ENCODE peak calls at places on chromosomes 4 and X, in six cellular contexts. B is pancreas; T is left ventricle myocardium inferior; C is CD8-positive, alpha-beta memory T cell; H is aorta; F is H9. M is an unnamed sample. For H3K4me1, the result is how much of the 10 kb centered on the place peaks cover.

GRCh38 chr4:825969-826330 is at the start of gene CPLX1:
- DNase-seq in B (peak), T (no peak), C (no peak), H (no peak), F (no peak), M (peak)

GRCh38 chr4:88341227-88342192 is 37.1 kb upstream of the HERC6 start:
- DNase-seq in B (no peak), T (no peak), C (no peak), H (no peak), F (no peak), M (no peak)

GRCh38 chr4:87856816-87857215 is 24.0 kb downstream of the MEPE start:
- DNase-seq in B (no peak), T (no peak), C (no peak), H (no peak), F (no peak), M (no peak)

GRCh38 chrX:55342533-55343501 is 78.1 kb upstream of the PAGE3 start:
- DNase-seq in B (no peak), T (no peak), C (no peak), H (no peak), F (peak), M (peak)

GRCh38 chrX:150767045-150767395 is 73.8 kb downstream of the MTMR1 start:
- DNase-seq in B (peak), T (peak), C (no peak), H (no peak), F (no peak), M (peak)

GRCh38 chr4:52507774-52508173 is 151.3 kb downstream of the USP46 start:
- DNase-seq in B (no peak), T (peak), C (no peak), H (no peak), F (no peak), M (no peak)

GRCh38 chrX:46913710-46914109 is 1.5 kb downstream of the JADE3 start:
- DNase-seq in B (no peak), T (no peak), C (no peak), H (no peak), F (no peak), M (peak)

GRCh38 chrX:68018248-68019203 is 414.8 kb downstream of the OPHN1 start:
- DNase-seq in B (no peak), T (no peak), C (no peak), H (no peak), F (peak), M (no peak)

GRCh38 chrX:121871122-121871521 is 823.7 kb downstream of the GLUD2 start:
- DNase-seq in B (no peak), T (no peak), C (no peak), H (no peak), F (no peak), M (no peak)

GRCh38 chrX:38473715-38474114 is 87.6 kb upstream of the TSPAN7 start:
- DNase-seq in B (no peak), T (no peak), C (no peak), H (no peak), F (no peak), M (no peak)

GRCh38 chrX:96884027-96884426 is 319 bp downstream of the RPA4 start:
- DNase-seq in B (no peak), T (no peak), C (no peak), H (no peak), F (no peak), M (no peak)

GRCh38 chrX:150438165-150438564 is 75.0 kb downstream of the MAMLD1 start:
- DNase-seq in B (no peak), T (no peak), C (no peak), H (no peak), F (no peak), M (no peak)

GRCh38 chrX:9829308-9830267 is 43.4 kb downstream of the SHROOM2 start:
- DNase-seq in B (no peak), T (no peak), C (no peak), H (no peak), F (no peak), M (no peak)

GRCh38 chr4:189940178-189941004 is at the start of gene FRG1:
- DNase-seq in B (peak), T (peak), C (peak), H (peak), F (peak), M (peak)

GRCh38 chr4:105191621-105192210 is 45.0 kb downstream of the TET2 start:
- DNase-seq in B (no peak), T (no peak), C (no peak), H (no peak), F (no peak), M (no peak)

GRCh38 chr4:140037353-140038030 is 116.5 kb downstream of the MAML3 start:
- DNase-seq in B (no peak), T (no peak), C (no peak), H (no peak), F (no peak), M (no peak)

GRCh38 chrX:53678667-53679066 is 7.9 kb downstream of the HUWE1 start:
- DNase-seq in B (no peak), T (no peak), C (no peak), H (no peak), F (no peak), M (no peak)

GRCh38 chrX:43481601-43482000 is 174.5 kb upstream of the MAOA start:
- DNase-seq in B (no peak), T (no peak), C (no peak), H (no peak), F (no peak), M (no peak)

GRCh38 chr4:26218677-26219181 is 102.1 kb upstream of the RBPJ start:
- DNase-seq in B (no peak), T (no peak), C (no peak), H (no peak), F (no peak), M (no peak)

GRCh38 chr4:22962186-22962786 is 269.5 kb downstream of the GBA3 start:
- DNase-seq in B (no peak), T (no peak), C (no peak), H (no peak), F (no peak), M (peak)

GRCh38 chrX:9638871-9639270 is 126.8 kb downstream of the GPR143 start:
- DNase-seq in B (no peak), T (no peak), C (no peak), H (no peak), F (no peak), M (no peak)

GRCh38 chr4:52748432-52748831 is 2.8 kb downstream of the ERVMER34-1 start:
- DNase-seq in B (no peak), T (no peak), C (no peak), H (no peak), F (no peak), M (no peak)

GRCh38 chr4:185796176-185796575 is 15.8 kb downstream of the SORBS2 start:
- DNase-seq in B (no peak), T (no peak), C (no peak), H (no peak), F (no peak), M (no peak)

GRCh38 chr4:185800266-185800945 is 11.6 kb downstream of the SORBS2 start:
- DNase-seq in B (no peak), T (no peak), C (no peak), H (no peak), F (no peak), M (no peak)

GRCh38 chr4:185799442-185799841 is 12.6 kb downstream of the SORBS2 start:
- DNase-seq in B (no peak), T (no peak), C (no peak), H (no peak), F (no peak), M (no peak)

GRCh38 chr4:185797018-185797417 is 15.0 kb downstream of the SORBS2 start:
- DNase-seq in B (no peak), T (no peak), C (no peak), H (no peak), F (no peak), M (no peak)

DNA sequence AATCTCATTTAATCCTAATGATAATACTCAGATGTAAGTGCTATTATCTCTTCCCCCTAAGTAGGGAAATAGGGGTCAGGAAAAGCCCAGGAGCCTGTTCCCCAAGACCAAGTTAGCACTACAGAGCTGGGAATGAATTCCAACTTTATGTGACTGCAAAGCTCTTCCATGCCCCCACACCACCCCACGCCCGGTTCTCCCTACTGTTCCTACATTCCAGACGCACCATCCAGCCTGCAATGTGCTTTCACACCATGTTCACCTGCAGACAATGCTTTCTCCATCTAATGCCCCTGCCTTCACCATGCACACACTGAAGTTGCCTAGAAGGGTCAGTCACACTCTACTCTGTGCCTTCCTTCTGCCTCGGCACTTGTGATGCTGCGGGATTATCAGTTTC is 14.4 kb downstream of the SORBS2 start:
- DNase-seq in B (no peak), T (no peak), C (no peak), H (no peak), F (no peak), M (no peak)
- H3K27ac ChIP-seq in B (no peak), T (peak), C (no peak), H (no peak), F (no peak), M (no peak)

GRCh38 chr4:2834001-2834921 is 9.4 kb upstream of the ADD1 start:
- DNase-seq in B (no peak), T (peak), C (no peak), H (peak), F (no peak), M (no peak)

GRCh38 chr4:2831611-2832308 is 11.9 kb upstream of the ADD1 start:
- DNase-seq in B (peak), T (peak), C (no peak), H (no peak), F (no peak), M (no peak)

GRCh38 chr4:2832309-2832980 is 11.2 kb upstream of the ADD1 start:
- DNase-seq in B (no peak), T (peak), C (no peak), H (no peak), F (no peak), M (no peak)

GRCh38 chr4:2832981-2833670 is 10.5 kb upstream of the ADD1 start:
- DNase-seq in B (no peak), T (peak), C (no peak), H (peak), F (no peak), M (no peak)

GRCh38 chr4:2833671-2834000 is 10.0 kb upstream of the ADD1 start:
- DNase-seq in B (no peak), T (peak), C (no peak), H (peak), F (peak), M (no peak)
- H3K4me1 ChIP-seq in B (under half), T (under half), C (under half), H (under half), F (under half), M (under half)

DNA sequence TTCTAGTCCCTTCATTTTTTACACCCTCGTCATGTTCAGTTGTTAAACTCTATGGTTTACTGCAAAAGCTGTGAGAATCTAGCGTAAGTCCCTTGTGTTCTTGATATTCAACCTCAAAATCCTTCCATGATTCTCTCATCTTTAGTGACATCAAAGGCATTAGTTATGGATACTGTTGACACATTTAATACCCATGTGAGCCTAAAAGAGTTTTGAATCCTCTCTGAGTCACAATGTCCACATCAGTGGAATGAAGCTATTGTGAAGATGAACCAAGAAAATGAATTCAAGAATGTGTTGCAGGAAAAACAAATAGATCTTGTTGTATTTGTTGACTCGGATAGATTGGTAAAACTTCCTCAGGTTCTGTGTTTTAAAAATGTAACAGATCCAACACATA is 394.7 kb upstream of the ATOH1 start:
- DNase-seq in B (no peak), T (no peak), C (no peak), H (no peak), F (no peak), M (no peak)
- H3K27ac ChIP-seq in B (no peak), T (no peak), C (no peak), H (no peak), F (no peak), M (no peak)

GRCh38 chr4:41157009-41157408 is 57.3 kb downstream of the APBB2 start:
- DNase-seq in B (peak), T (no peak), C (no peak), H (no peak), F (no peak), M (no peak)
- H3K4me1 ChIP-seq in B (under half), T (half or more), C (under half), H (under half), F (under half), M (under half)

DNA sequence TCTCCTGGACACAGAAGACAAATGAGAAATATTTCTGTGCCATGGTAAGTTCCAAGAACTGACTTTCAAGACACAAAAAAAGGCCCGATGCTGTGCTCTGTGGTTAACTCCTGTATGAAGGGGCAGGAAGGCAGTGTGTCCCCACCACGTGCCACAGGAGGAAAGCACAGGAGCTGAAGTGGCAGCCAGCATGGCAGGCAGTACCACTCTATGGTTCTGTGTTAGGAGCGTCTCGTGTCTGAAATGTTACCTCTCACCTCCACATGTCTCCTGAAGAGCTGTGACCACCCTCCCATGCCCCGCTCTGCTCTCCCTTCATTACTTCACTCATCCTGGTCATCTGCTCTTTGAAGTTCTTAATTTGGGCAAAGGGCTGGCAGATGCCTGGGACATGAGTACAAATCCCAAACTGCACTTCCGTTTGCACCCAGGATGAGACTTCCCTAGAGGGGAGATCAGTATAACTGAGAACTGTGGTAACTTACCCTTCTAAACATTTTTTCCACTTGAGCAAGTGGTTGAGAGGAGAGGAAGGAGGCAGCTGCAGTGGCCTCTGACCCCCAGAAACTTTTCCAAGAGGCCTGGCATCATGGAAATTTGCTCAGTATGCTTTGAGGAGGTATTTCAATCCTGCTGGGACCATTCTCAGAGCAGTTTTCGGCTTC is 128.9 kb downstream of the SHROOM3 start:
- DNase-seq in B (no peak), T (no peak), C (no peak), H (no peak), F (no peak), M (no peak)
- H3K27ac ChIP-seq in B (no peak), T (peak), C (no peak), H (peak), F (no peak), M (no peak)

GRCh38 chr4:118281611-118282442 is 71.0 kb downstream of the PRSS12 start:
- DNase-seq in B (no peak), T (no peak), C (no peak), H (no peak), F (peak), M (no peak)
- H3K4me1 ChIP-seq in B (under half), T (under half), C (under half), H (under half), F (under half), M (under half)

GRCh38 chrX:40267334-40268118 is 169.8 kb upstream of the BCOR start:
- DNase-seq in B (no peak), T (no peak), C (no peak), H (peak), F (no peak), M (no peak)
- H3K27ac ChIP-seq in B (peak), T (peak), C (no peak), H (peak), F (no peak), M (no peak)